ENCODE peak calls at places on chromosomes 11 and 22, in nine cellular contexts. R is NCI-H82; H is adipocyte; P is MCF 10A; O is amygdala; E is activated naive CD8-positive, alpha-beta T cell treated with anti-CD3 and anti-CD28 coated beads for 36 hours; C is LoVo; U is anterior cingulate cortex; S is pancreas. M is an unnamed sample.

GRCh38 chr11:123841189-123841588 is 35.0 kb upstream of the OR6M1 start:
- DNase-seq in R (no peak), H (no peak), P (no peak), O (no peak), E (no peak), C (no peak), U (no peak), S (no peak), M (no peak)

GRCh38 chr22:47151490-47151889 is 389.0 kb downstream of the TBC1D22A start:
- DNase-seq in R (no peak), H (peak; percentile 8), P (no peak), O (no peak), E (no peak), C (no peak), U (no peak), S (no peak), M (no peak)

GRCh38 chr11:61541568-61541967 is 33.0 kb downstream of the LRRC10B start:
- DNase-seq in R (peak; percentile 65), H (peak; percentile 44), P (peak; percentile 59), O (no peak), E (no peak), C (no peak), U (no peak), S (no peak), M (no peak)

GRCh38 chr11:61930936-61931335 is 13.6 kb upstream of the RAB3IL1 start:
- DNase-seq in R (peak; percentile 12), H (no peak), P (no peak), O (no peak), E (no peak), C (no peak), U (no peak), S (no peak), M (no peak)

GRCh38 chr22:19636696-19637355 is 77.5 kb upstream of the SEPTIN5 start:
- DNase-seq in R (no peak), H (no peak), P (no peak), O (no peak), E (no peak), C (no peak), U (no peak), S (no peak), M (no peak)

GRCh38 chr22:35649026-35649553 is 844 bp downstream of the APOL6 start:
- DNase-seq in R (no peak), H (no peak), P (no peak), O (no peak), E (no peak), C (no peak), U (no peak), S (no peak), M (no peak)

GRCh38 chr22:46942816-46943783 is 180.7 kb downstream of the TBC1D22A start:
- DNase-seq in R (no peak), H (no peak), P (no peak), O (no peak), E (no peak), C (no peak), U (no peak), S (no peak), M (no peak)

GRCh38 chr22:39315389-39315788 is 4.0 kb downstream of the RPL3 start:
- DNase-seq in R (no peak), H (no peak), P (no peak), O (no peak), E (no peak), C (no peak), U (no peak), S (peak; percentile 77), M (no peak)

GRCh38 chr22:47371263-47372090 is 609.0 kb downstream of the TBC1D22A start:
- DNase-seq in R (no peak), H (no peak), P (no peak), O (no peak), E (no peak), C (no peak), U (no peak), S (peak; percentile 26), M (no peak)

GRCh38 chr22:38214248-38215056 is 12.7 kb downstream of the MAFF start:
- DNase-seq in R (no peak), H (peak; percentile 72), P (no peak), O (no peak), E (peak; percentile 59), C (no peak), U (peak; percentile 62), S (no peak), M (peak; percentile 70)

GRCh38 chr22:27193215-27193614 is 535.8 kb downstream of the MIAT start:
- DNase-seq in R (no peak), H (no peak), P (no peak), O (no peak), E (no peak), C (no peak), U (no peak), S (no peak), M (no peak)

GRCh38 chr11:122754553-122755322 is 83.6 kb upstream of the CRTAM start:
- DNase-seq in R (peak; percentile 14), H (no peak), P (no peak), O (no peak), E (peak; percentile 35), C (no peak), U (no peak), S (no peak), M (peak; percentile 35)

GRCh38 chr11:107898270-107898669 is 30.0 kb upstream of the RAB39A start:
- DNase-seq in R (peak; percentile 68), H (peak; percentile 52), P (peak; percentile 60), O (no peak), E (no peak), C (peak; percentile 12), U (no peak), S (no peak), M (no peak)

GRCh38 chr11:57567512-57568329 is at the start of gene UBE2L6:
- DNase-seq in R (peak; percentile 58), H (peak; percentile 72), P (peak; percentile 34), O (peak; percentile 74), E (peak; percentile 90), C (peak; percentile 50), U (peak; percentile 84), S (peak; percentile 84), M (peak; percentile 90)

M was measured in activated naive CD4-positive, alpha-beta T cell treated with Interleukin-2 at 50 U/mL for 16 hours.